ENCODE peak calls at places on chromosomes 11 and 22, in nine cellular contexts. S is OCI-LY7; X is neural progenitor cell; Z is endodermal cell; Y is HL-60; Q is transverse colon; U is CD8-positive, alpha-beta memory T cell; G is colonic mucosa; L is stomach. V is an unnamed sample.

GRCh38 chr11:11157201-11157600 is 195.8 kb downstream of the CSNK2A3 start:
- DNase-seq in S (peak), X (peak), Z (peak), Y (peak), Q (no peak), U (peak), G (no peak), L (no peak), V (peak)

GRCh38 chr22:21624120-21624879 is 5.5 kb downstream of the YDJC start:
- DNase-seq in S (peak), X (peak), Z (peak), Y (peak), Q (peak), U (peak), G (peak), L (no peak), V (peak)

GRCh38 chr11:68960299-68961071 is 20.3 kb downstream of the MRGPRD start:
- DNase-seq in S (no peak), X (no peak), Z (peak), Y (no peak), Q (no peak), U (no peak), G (no peak), L (no peak), V (no peak)

GRCh38 chr22:29647954-29648737 is 44.7 kb downstream of the NF2 start:
- DNase-seq in S (no peak), X (no peak), Z (no peak), Y (no peak), Q (no peak), U (no peak), G (no peak), L (no peak), V (no peak)

GRCh38 chr11:57514538-57515331 is 767 bp downstream of the SLC43A1 start:
- DNase-seq in S (peak), X (peak), Z (peak), Y (peak), Q (peak), U (peak), G (peak), L (peak), V (peak)

GRCh38 chr11:122754553-122755322 is 83.6 kb upstream of the CRTAM start:
- DNase-seq in S (peak), X (peak), Z (peak), Y (peak), Q (peak), U (peak), G (no peak), L (no peak), V (peak)

GRCh38 chr11:26297179-26297970 is 34.6 kb upstream of the ANO3 start:
- DNase-seq in S (peak), X (peak), Z (peak), Y (peak), Q (no peak), U (no peak), G (no peak), L (no peak), V (peak)

GRCh38 chr11:124578761-124579160 is 9.0 kb downstream of the OR8A1 start:
- DNase-seq in S (no peak), X (no peak), Z (no peak), Y (no peak), Q (no peak), U (no peak), G (no peak), L (no peak), V (peak)

GRCh38 chr11:126415669-126416420 is 60.4 kb downstream of the ST3GAL4 start:
- DNase-seq in S (no peak), X (no peak), Z (no peak), Y (no peak), Q (peak), U (no peak), G (peak), L (peak), V (peak)

GRCh38 chr22:37896939-37897338 is 9.2 kb upstream of the MICALL1 start:
- DNase-seq in S (no peak), X (peak), Z (no peak), Y (no peak), Q (no peak), U (no peak), G (no peak), L (no peak), V (no peak)

GRCh38 chr11:47179655-47179991 is 2.9 kb upstream of the ARFGAP2 start:
- DNase-seq in S (peak), X (peak), Z (peak), Y (peak), Q (no peak), U (peak), G (no peak), L (peak), V (peak)

GRCh38 chr11:108698844-108699642 is 34.2 kb downstream of the DDX10 start:
- DNase-seq in S (no peak), X (no peak), Z (no peak), Y (no peak), Q (no peak), U (no peak), G (no peak), L (no peak), V (no peak)

GRCh38 chr22:38865201-38866023 is 6.6 kb downstream of the CBX6 start:
- DNase-seq in S (no peak), X (no peak), Z (peak), Y (no peak), Q (no peak), U (no peak), G (no peak), L (no peak), V (no peak)

GRCh38 chr11:65133724-65134123 is 595 bp downstream of the SYVN1 start:
- DNase-seq in S (peak), X (no peak), Z (peak), Y (no peak), Q (no peak), U (no peak), G (no peak), L (peak), V (peak)

GRCh38 chr11:34656062-34656720 is 35.3 kb downstream of the EHF start:
- DNase-seq in S (no peak), X (no peak), Z (no peak), Y (no peak), Q (no peak), U (no peak), G (no peak), L (no peak), V (peak)

GRCh38 chr11:114553642-114554041 is 6.0 kb downstream of the NXPE1 start:
- DNase-seq in S (no peak), X (no peak), Z (no peak), Y (no peak), Q (no peak), U (no peak), G (no peak), L (no peak), V (no peak)

GRCh38 chr11:83612891-83613766 is 327.0 kb upstream of the CCDC90B start:
- DNase-seq in S (no peak), X (peak), Z (peak), Y (no peak), Q (no peak), U (no peak), G (no peak), L (no peak), V (no peak)

GRCh38 chr11:68665471-68665870 is 18.9 kb upstream of the GAL start:
- DNase-seq in S (no peak), X (no peak), Z (no peak), Y (no peak), Q (no peak), U (no peak), G (no peak), L (no peak), V (no peak)

GRCh38 chr11:125494987-125495725 is 909 bp downstream of the FEZ1 start:
- DNase-seq in S (no peak), X (peak), Z (peak), Y (no peak), Q (no peak), U (no peak), G (peak), L (no peak), V (peak)

GRCh38 chr11:11691296-11692141 is 69.7 kb upstream of the GALNT18 start:
- DNase-seq in S (no peak), X (peak), Z (peak), Y (no peak), Q (no peak), U (no peak), G (no peak), L (no peak), V (no peak)

GRCh38 chr22:30947163-30947820 is 21.3 kb downstream of the MORC2 start:
- DNase-seq in S (no peak), X (peak), Z (peak), Y (no peak), Q (peak), U (no peak), G (no peak), L (no peak), V (no peak)

GRCh38 chr11:87819141-87819540 is 356.1 kb downstream of the RAB38 start:
- DNase-seq in S (no peak), X (no peak), Z (no peak), Y (no peak), Q (no peak), U (no peak), G (no peak), L (no peak), V (peak)

GRCh38 chr11:47139878-47140277 is 36.8 kb downstream of the ARFGAP2 start:
- DNase-seq in S (no peak), X (no peak), Z (no peak), Y (no peak), Q (no peak), U (no peak), G (no peak), L (no peak), V (no peak)

GRCh38 chr11:36210529-36210928 is 78.7 kb downstream of the COMMD9 start:
- DNase-seq in S (no peak), X (no peak), Z (no peak), Y (peak), Q (no peak), U (no peak), G (no peak), L (no peak), V (no peak)

GRCh38 chr11:66188580-66188979 is 79.9 kb upstream of the RAB1B start:
- DNase-seq in S (no peak), X (no peak), Z (no peak), Y (no peak), Q (no peak), U (no peak), G (no peak), L (no peak), V (peak)

GRCh38 chr22:29342577-29343312 is 27.2 kb upstream of the RASL10A start:
- DNase-seq in S (no peak), X (no peak), Z (no peak), Y (no peak), Q (no peak), U (no peak), G (no peak), L (peak), V (peak)

GRCh38 chr11:61157743-61158142 is 3.5 kb downstream of the VPS37C start:
- DNase-seq in S (peak), X (no peak), Z (peak), Y (no peak), Q (no peak), U (no peak), G (no peak), L (no peak), V (no peak)

GRCh38 chr22:27252282-27253049 is 549.1 kb downstream of the MN1 start:
- DNase-seq in S (no peak), X (no peak), Z (no peak), Y (no peak), Q (no peak), U (no peak), G (no peak), L (no peak), V (peak)

GRCh38 chr11:128424867-128425285 is 162.5 kb downstream of the ETS1 start:
- DNase-seq in S (no peak), X (no peak), Z (no peak), Y (no peak), Q (peak), U (no peak), G (peak), L (peak), V (peak)

GRCh38 chr11:123080023-123080422 is 18.1 kb upstream of the HSPA8 start:
- DNase-seq in S (no peak), X (no peak), Z (no peak), Y (no peak), Q (no peak), U (no peak), G (no peak), L (no peak), V (no peak)

GRCh38 chr22:45682069-45682468 is 10.4 kb downstream of the ATXN10 start:
- DNase-seq in S (no peak), X (no peak), Z (no peak), Y (no peak), Q (no peak), U (no peak), G (no peak), L (no peak), V (no peak)

GRCh38 chr11:44913502-44913901 is 37.2 kb downstream of the TP53I11 start:
- DNase-seq in S (no peak), X (no peak), Z (no peak), Y (no peak), Q (no peak), U (no peak), G (no peak), L (no peak), V (no peak)

GRCh38 chr11:113828186-113828585 is 47.2 kb downstream of the USP28 start:
- DNase-seq in S (no peak), X (no peak), Z (no peak), Y (no peak), Q (no peak), U (no peak), G (no peak), L (no peak), V (no peak)

GRCh38 chr11:124839051-124839971 is 25.9 kb upstream of the ROBO3 start:
- DNase-seq in S (no peak), X (peak), Z (peak), Y (no peak), Q (no peak), U (no peak), G (no peak), L (no peak), V (peak)

GRCh38 chr11:10246991-10247390 is 47.0 kb downstream of the SBF2 start:
- DNase-seq in S (no peak), X (no peak), Z (no peak), Y (no peak), Q (no peak), U (no peak), G (no peak), L (no peak), V (no peak)

GRCh38 chr11:130247289-130247688 is 67.4 kb downstream of the ZBTB44 start:
- DNase-seq in S (no peak), X (no peak), Z (no peak), Y (no peak), Q (no peak), U (no peak), G (no peak), L (no peak), V (no peak)

GRCh38 chr11:84922212-84922805 is 704.8 kb downstream of the DLG2 start:
- DNase-seq in S (no peak), X (peak), Z (peak), Y (no peak), Q (no peak), U (no peak), G (no peak), L (no peak), V (no peak)

GRCh38 chr22:26259510-26259909 is 90.2 kb downstream of the SEZ6L start:
- DNase-seq in S (peak), X (peak), Z (peak), Y (peak), Q (no peak), U (no peak), G (no peak), L (no peak), V (peak)

DNA sequence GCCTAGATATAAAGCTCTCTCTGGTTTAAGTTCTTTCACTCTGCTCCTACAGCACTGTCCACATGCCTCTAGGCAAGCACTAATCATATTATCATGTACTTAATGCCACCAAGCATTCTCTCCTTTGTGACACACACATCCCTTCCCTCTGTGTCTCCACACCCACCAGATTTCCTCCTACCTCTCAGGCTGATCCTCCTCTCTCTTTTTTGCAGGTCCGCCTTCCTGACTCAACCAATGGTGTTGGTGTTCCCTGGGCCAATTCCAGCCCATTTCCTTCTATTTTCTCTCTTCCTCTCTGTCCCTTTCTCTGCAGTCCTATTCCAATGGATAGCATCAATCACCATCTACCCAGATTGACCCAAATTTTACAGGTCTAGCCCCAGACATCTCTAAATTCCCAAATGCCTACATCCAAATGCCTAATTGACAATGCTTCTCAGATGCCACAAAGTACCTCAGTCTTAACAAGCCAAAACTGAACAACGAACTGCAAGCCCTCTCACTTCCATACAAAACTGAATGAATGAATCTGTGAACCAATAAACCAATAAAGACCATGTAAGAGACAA is 504 bp upstream of the ZNF215 start:
- DNase-seq in S (peak), X (peak), Z (peak), Y (no peak), Q (no peak), U (no peak), G (peak), L (no peak), V (no peak)
- H3K4me3 ChIP-seq in S (peak), X (peak), Z (peak), Y (peak), Q (peak), U (no peak), G (peak), L (peak), V (peak)

GRCh38 chr11:117191680-117192400 is 7.3 kb upstream of the TAGLN start:
- DNase-seq in S (no peak), X (no peak), Z (peak), Y (no peak), Q (no peak), U (no peak), G (no peak), L (no peak), V (no peak)

GRCh38 chr11:117193130-117194020 is 5.8 kb upstream of the TAGLN start:
- DNase-seq in S (no peak), X (no peak), Z (no peak), Y (no peak), Q (no peak), U (no peak), G (no peak), L (no peak), V (no peak)

GRCh38 chr11:117194267-117194666 is 4.9 kb upstream of the TAGLN start:
- DNase-seq in S (no peak), X (no peak), Z (no peak), Y (no peak), Q (no peak), U (no peak), G (no peak), L (no peak), V (no peak)

GRCh38 chr11:117189941-117190544 is 9.1 kb upstream of the TAGLN start:
- DNase-seq in S (peak), X (no peak), Z (peak), Y (no peak), Q (peak), U (no peak), G (no peak), L (no peak), V (no peak)

DNA sequence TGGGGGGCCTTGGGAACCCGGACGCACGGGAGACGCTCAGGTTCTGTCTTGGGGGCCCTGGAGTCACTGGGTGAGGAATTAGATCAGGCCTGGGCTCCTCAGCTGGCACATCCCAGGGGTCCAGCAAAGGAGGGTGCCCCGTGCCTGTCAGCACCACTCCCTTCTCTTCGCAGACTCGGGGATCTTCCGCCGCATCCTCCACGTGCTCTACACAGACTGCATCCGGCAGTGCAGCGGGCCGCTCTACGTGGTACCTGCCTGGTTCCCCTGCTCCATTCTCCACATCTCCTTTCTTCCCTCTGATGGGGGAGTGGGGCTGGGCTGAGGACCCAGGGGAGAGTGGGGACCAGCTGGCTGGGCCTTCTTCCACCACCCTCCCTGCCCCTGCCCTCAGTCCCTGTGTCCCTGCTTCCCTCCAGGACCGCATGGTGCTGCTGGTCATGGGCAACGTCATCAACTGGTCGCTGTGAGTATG is 6.7 kb upstream of the TAGLN start:
- DNase-seq in S (no peak), X (no peak), Z (no peak), Y (no peak), Q (no peak), U (no peak), G (no peak), L (no peak), V (no peak)
- H3K27ac ChIP-seq in S (no peak), X (no peak), Z (no peak), Y (no peak), Q (no peak), U (no peak), G (no peak), L (no peak), V (no peak)

DNA sequence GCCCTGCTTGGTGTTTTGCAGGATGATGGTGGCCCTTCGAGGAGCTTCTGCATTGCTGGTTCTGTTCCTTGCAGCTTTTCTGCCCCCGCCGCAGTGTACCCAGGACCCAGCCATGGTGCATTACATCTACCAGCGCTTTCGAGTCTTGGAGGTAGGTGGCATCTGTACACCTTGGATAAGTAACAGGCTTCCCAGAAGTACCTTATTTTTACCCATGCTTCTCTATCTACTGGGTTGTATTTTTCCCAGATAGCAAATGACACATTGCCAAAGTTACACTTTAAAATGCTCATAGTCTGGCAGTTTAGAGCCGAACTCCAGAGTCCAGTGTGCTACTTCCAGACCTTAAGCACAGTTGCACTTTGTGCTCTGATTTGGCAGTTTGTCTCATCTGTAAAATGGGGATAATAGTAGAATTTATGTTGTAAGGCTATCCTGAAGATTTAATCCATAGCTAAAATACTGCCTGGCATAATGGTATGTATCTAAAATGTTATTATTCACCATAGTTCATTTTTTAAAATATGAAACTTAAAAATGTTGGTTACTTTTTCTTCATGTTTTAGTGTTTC is 634 bp downstream of the OLFML1 start:
- DNase-seq in S (no peak), X (no peak), Z (no peak), Y (no peak), Q (no peak), U (no peak), G (no peak), L (no peak), V (no peak)
- H3K4me3 ChIP-seq in S (no peak), X (no peak), Z (no peak), Y (no peak), Q (peak), U (no peak), G (peak), L (peak), V (no peak)

DNA sequence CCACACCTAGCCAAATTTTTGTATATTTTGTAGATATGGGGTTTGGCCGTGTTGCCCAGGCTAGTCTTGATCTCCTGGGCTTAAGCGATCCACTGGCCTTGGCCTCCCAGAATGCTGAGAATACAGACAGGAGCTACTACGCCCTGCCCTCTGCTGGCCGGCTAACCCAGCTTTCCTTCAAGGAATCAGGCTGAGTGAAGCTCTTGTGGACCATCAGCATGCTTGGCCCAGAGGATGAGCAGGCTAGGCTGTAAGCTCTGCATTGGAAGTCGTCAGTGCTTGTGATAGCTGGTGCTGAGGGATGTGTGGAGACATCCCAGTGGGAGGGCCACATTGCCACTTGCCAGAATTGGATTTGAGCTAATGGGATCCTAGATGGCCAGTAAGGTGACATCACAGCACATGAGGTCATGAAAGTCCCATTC is 60.6 kb downstream of the MED15 start:
- DNase-seq in S (no peak), X (no peak), Z (peak), Y (no peak), Q (no peak), U (no peak), G (no peak), L (no peak), V (no peak)
- H3K27ac ChIP-seq in S (no peak), X (no peak), Z (no peak), Y (no peak), Q (no peak), U (no peak), G (no peak), L (peak), V (no peak)

GRCh38 chr22:42439821-42440674 is 7.8 kb upstream of the NFAM1 start:
- DNase-seq in S (peak), X (no peak), Z (peak), Y (peak), Q (no peak), U (no peak), G (peak), L (peak), V (peak)
- H3K4me3 ChIP-seq in S (peak), X (no peak), Z (no peak), Y (peak), Q (no peak), U (no peak), G (no peak), L (no peak), V (no peak)

V was measured in cardiac muscle cell.